ENCODE peak calls at places on chromosomes 4 and X, in four cellular contexts. One of them, this sample, is unnamed.

GRCh38 chr4:106266201-106266600 is 49.8 kb downstream of the TBCK start:
- DNase-seq in sigmoid colon: no peak
- DNase-seq in A549: peak; percentile 2
- DNase-seq in ovary: no peak
- DNase-seq in this sample: no peak

GRCh38 chr4:113049421-113050355 is at the start of gene ANK2:
- DNase-seq in A549: no peak
- DNase-seq in ovary: peak; percentile 35
- DNase-seq in sigmoid colon: no peak
- DNase-seq in this sample: no peak

GRCh38 chrX:68898661-68899060 is 69.8 kb downstream of the EFNB1 start:
- DNase-seq in sigmoid colon: no peak
- DNase-seq in A549: no peak
- DNase-seq in ovary: no peak
- DNase-seq in this sample: no peak

GRCh38 chr4:91622925-91623600 is 680.7 kb upstream of the GRID2 start:
- DNase-seq in A549: no peak
- DNase-seq in ovary: no peak
- DNase-seq in sigmoid colon: no peak
- DNase-seq in this sample: no peak

GRCh38 chr4:184568770-184569169 is 80.5 kb downstream of the CASP3 start:
- DNase-seq in ovary: no peak
- DNase-seq in sigmoid colon: no peak
- DNase-seq in A549: no peak
- DNase-seq in this sample: no peak

GRCh38 chrX:48927125-48927524 is 8.3 kb upstream of the PIM2 start:
- DNase-seq in A549: no peak
- DNase-seq in ovary: no peak
- DNase-seq in sigmoid colon: no peak
- DNase-seq in this sample: no peak

GRCh38 chrX:107117993-107118321 is 665 bp downstream of the RBM41 start:
- DNase-seq in ovary: no peak
- DNase-seq in sigmoid colon: no peak
- DNase-seq in A549: no peak
- DNase-seq in this sample: no peak

GRCh38 chrX:118221733-118222132 is 105.1 kb upstream of the KLHL13 start:
- DNase-seq in sigmoid colon: no peak
- DNase-seq in A549: no peak
- DNase-seq in ovary: no peak
- DNase-seq in this sample: no peak

GRCh38 chr4:36183232-36183631 is 61.1 kb downstream of the ARAP2 start:
- DNase-seq in ovary: no peak
- DNase-seq in A549: no peak
- DNase-seq in sigmoid colon: no peak
- DNase-seq in this sample: no peak

GRCh38 chr4:83548151-83548905 is 12.4 kb downstream of the GPAT3 start:
- DNase-seq in sigmoid colon: peak; percentile 78
- DNase-seq in ovary: peak; percentile 29
- DNase-seq in A549: peak; percentile 86
- DNase-seq in this sample: no peak

GRCh38 chr4:186563761-186564160 is 8.4 kb upstream of the MTNR1A start:
- DNase-seq in A549: no peak
- DNase-seq in ovary: no peak
- DNase-seq in sigmoid colon: no peak
- DNase-seq in this sample: no peak

GRCh38 chr4:38266616-38267015 is 306.4 kb downstream of the PTTG2 start:
- DNase-seq in sigmoid colon: no peak
- DNase-seq in A549: no peak
- DNase-seq in ovary: no peak
- DNase-seq in this sample: no peak

GRCh38 chr4:159051245-159052071 is 51.4 kb upstream of the RAPGEF2 start:
- DNase-seq in A549: no peak
- DNase-seq in sigmoid colon: no peak
- DNase-seq in ovary: no peak
- DNase-seq in this sample: no peak

GRCh38 chr4:99405433-99406115 is 29.6 kb downstream of the ADH7 start:
- DNase-seq in ovary: peak; percentile 89
- DNase-seq in sigmoid colon: peak; percentile 87
- DNase-seq in A549: peak; percentile 2
- DNase-seq in this sample: peak; percentile 73

GRCh38 chr4:110472583-110473329 is 3.2 kb upstream of the ENPEP start:
- DNase-seq in ovary: no peak
- DNase-seq in sigmoid colon: no peak
- DNase-seq in A549: no peak
- DNase-seq in this sample: no peak

GRCh38 chr4:121510260-121510942 is 129.6 kb upstream of the QRFPR start:
- DNase-seq in ovary: no peak
- DNase-seq in A549: no peak
- DNase-seq in sigmoid colon: no peak
- DNase-seq in this sample: no peak

GRCh38 chr4:88649716-88650115 is 47.9 kb downstream of the NAP1L5 start:
- DNase-seq in A549: no peak
- DNase-seq in ovary: no peak
- DNase-seq in sigmoid colon: no peak
- DNase-seq in this sample: no peak

GRCh38 chrX:63686878-63687714 is 97.9 kb downstream of the ARHGEF9 start:
- DNase-seq in sigmoid colon: no peak
- DNase-seq in ovary: no peak
- DNase-seq in A549: peak; percentile 11
- DNase-seq in this sample: no peak

GRCh38 chr4:3307060-3307459 is 14.2 kb downstream of the RGS12 start:
- DNase-seq in sigmoid colon: peak; percentile 50
- DNase-seq in ovary: peak; percentile 9
- DNase-seq in A549: no peak
- DNase-seq in this sample: no peak

GRCh38 chrX:55220119-55220794 is at the start of gene PAGE5:
- DNase-seq in sigmoid colon: no peak
- DNase-seq in ovary: no peak
- DNase-seq in A549: no peak
- DNase-seq in this sample: no peak

GRCh38 chrX:13868481-13869040 is 51.7 kb upstream of the GPM6B start:
- DNase-seq in A549: no peak
- DNase-seq in ovary: no peak
- DNase-seq in sigmoid colon: no peak
- DNase-seq in this sample: no peak

GRCh38 chrX:71609095-71609750 is 9.1 kb downstream of the CXCR3 start:
- DNase-seq in A549: no peak
- DNase-seq in ovary: no peak
- DNase-seq in sigmoid colon: no peak
- DNase-seq in this sample: no peak

GRCh38 chr4:140668111-140668510 is 88.1 kb downstream of the TBC1D9 start:
- DNase-seq in A549: no peak
- DNase-seq in ovary: no peak
- DNase-seq in sigmoid colon: no peak
- DNase-seq in this sample: no peak

GRCh38 chr4:123940604-123941003 is 544.0 kb downstream of the SPRY1 start:
- DNase-seq in ovary: no peak
- DNase-seq in A549: no peak
- DNase-seq in sigmoid colon: no peak
- DNase-seq in this sample: no peak

GRCh38 chr4:111628437-111628836 is 516.8 kb upstream of the FAM241A start:
- DNase-seq in sigmoid colon: no peak
- DNase-seq in A549: no peak
- DNase-seq in ovary: no peak
- DNase-seq in this sample: no peak

GRCh38 chr4:156606444-156607197 is 365.0 kb downstream of the PDGFC start:
- DNase-seq in sigmoid colon: no peak
- DNase-seq in A549: no peak
- DNase-seq in ovary: no peak
- DNase-seq in this sample: no peak

GRCh38 chr4:67101612-67102011 is 443.7 kb downstream of the CENPC start:
- DNase-seq in ovary: no peak
- DNase-seq in A549: no peak
- DNase-seq in sigmoid colon: no peak
- DNase-seq in this sample: no peak

GRCh38 chrX:128975716-128976115 is 547.6 kb downstream of the SMARCA1 start:
- DNase-seq in ovary: no peak
- DNase-seq in A549: peak; percentile 17
- DNase-seq in sigmoid colon: no peak
- DNase-seq in this sample: no peak

GRCh38 chr4:156941940-156942548 is 29.6 kb downstream of the PDGFC start:
- DNase-seq in ovary: peak; percentile 42
- DNase-seq in sigmoid colon: peak; percentile 84
- DNase-seq in A549: peak; percentile 11
- DNase-seq in this sample: no peak

GRCh38 chr4:183532823-183533222 is 28.0 kb downstream of the ING2 start:
- DNase-seq in sigmoid colon: no peak
- DNase-seq in ovary: no peak
- DNase-seq in A549: no peak
- DNase-seq in this sample: no peak

GRCh38 chr4:98377626-98378025 is 116.4 kb downstream of the RAP1GDS1 start:
- DNase-seq in ovary: no peak
- DNase-seq in sigmoid colon: no peak
- DNase-seq in A549: no peak
- DNase-seq in this sample: no peak

GRCh38 chr4:27807207-27807606 is 946.6 kb downstream of the STIM2 start:
- DNase-seq in ovary: no peak
- DNase-seq in sigmoid colon: no peak
- DNase-seq in A549: no peak
- DNase-seq in this sample: no peak

GRCh38 chr4:57378766-57379165 is 268.6 kb upstream of the IGFBP7 start:
- DNase-seq in A549: no peak
- DNase-seq in sigmoid colon: no peak
- DNase-seq in ovary: no peak
- DNase-seq in this sample: no peak

GRCh38 chr4:95224402-95224801 is 324.4 kb downstream of the UNC5C start:
- DNase-seq in sigmoid colon: no peak
- DNase-seq in A549: no peak
- DNase-seq in ovary: no peak
- DNase-seq in this sample: no peak

GRCh38 chrX:10104958-10105658 is 51.7 kb upstream of the CLCN4 start:
- DNase-seq in A549: no peak
- DNase-seq in ovary: peak; percentile 66
- DNase-seq in sigmoid colon: peak; percentile 75
- DNase-seq in this sample: peak; percentile 20
- TF ChIP-seq EP300 in A549: no peak
- TF ChIP-seq EP300 in ovary: no peak
- TF ChIP-seq EP300 in sigmoid colon: no peak
- TF ChIP-seq EP300 in this sample: no peak

DNA sequence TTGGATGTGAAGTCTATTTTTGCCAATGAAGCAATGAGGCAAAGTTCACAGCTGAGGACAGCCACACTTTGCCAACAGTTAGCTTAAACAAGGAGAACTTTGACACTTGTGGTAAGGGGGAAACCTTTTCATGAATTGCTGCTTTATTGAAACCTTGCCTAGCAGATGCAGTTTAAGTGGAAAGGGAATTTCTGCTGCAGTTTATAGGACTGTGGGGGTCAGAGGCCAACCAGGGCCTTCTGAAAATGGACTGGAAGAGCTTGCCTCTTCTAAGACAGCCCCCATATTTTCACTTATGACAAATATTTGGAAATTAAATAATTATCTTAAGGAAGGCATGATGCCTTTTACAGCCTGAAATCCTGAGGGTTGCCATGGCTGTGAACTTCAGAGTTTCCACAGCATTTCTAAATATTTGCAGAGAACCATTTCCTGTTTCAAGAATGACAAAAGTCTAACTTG is 550.3 kb downstream of the RAB28 start:
- DNase-seq in sigmoid colon: no peak
- DNase-seq in ovary: no peak
- DNase-seq in A549: no peak
- DNase-seq in this sample: no peak
- TF ChIP-seq EP300 in sigmoid colon: no peak
- TF ChIP-seq EP300 in ovary: no peak
- TF ChIP-seq EP300 in A549: no peak
- TF ChIP-seq EP300 in this sample: no peak

GRCh38 chr4:48247142-48247877 is 22.3 kb downstream of the TEC start:
- DNase-seq in sigmoid colon: no peak
- DNase-seq in A549: no peak
- DNase-seq in ovary: no peak
- DNase-seq in this sample: no peak
- TF ChIP-seq EP300 in sigmoid colon: no peak
- TF ChIP-seq EP300 in A549: no peak
- TF ChIP-seq EP300 in ovary: no peak
- TF ChIP-seq EP300 in this sample: no peak

DNA sequence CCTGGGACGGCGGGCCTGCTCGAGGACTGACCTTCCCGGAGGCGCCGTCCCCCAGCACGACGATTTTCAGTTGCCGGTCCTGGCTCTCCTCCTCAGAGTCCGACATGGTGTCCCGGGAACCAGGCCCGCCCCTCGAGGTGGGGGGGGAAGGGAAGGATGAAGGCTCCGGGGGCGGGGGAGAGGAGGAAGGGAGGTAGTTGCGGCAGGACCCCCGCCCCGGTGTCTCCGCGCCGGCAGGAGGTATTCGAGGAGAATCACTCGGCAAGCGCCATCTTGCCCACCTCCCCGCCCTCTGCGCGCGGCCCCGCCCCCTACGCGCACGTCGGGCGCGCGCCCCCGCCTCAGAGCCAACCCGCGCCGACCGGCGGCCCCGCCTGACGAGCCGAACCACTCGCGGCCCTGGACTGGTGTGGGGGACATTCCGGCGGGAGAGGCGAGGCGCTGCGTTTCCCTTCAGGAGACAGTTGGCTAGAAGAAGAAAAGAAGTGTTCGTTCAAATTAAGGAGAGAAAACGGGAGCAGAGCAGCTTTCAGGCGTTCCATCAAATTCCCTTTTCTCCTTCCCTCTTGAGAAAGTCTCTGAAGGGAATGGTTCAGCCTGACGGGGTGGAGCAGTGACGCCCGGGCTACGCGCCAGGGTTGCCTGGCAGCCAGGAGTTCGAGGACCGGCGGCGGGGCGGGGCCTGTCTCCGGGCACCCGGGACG is at the start of gene RAB28:
- DNase-seq in ovary: peak; percentile 96
- DNase-seq in A549: peak; percentile 62
- DNase-seq in sigmoid colon: peak; percentile 98
- DNase-seq in this sample: peak; percentile 91
- TF ChIP-seq EP300 in ovary: no peak
- TF ChIP-seq EP300 in A549: no peak
- TF ChIP-seq EP300 in sigmoid colon: no peak
- TF ChIP-seq EP300 in this sample: peak; percentile 42

GRCh38 chr4:69986663-69987062 is 9.1 kb upstream of the STATH start:
- DNase-seq in A549: no peak
- DNase-seq in sigmoid colon: no peak
- DNase-seq in ovary: no peak
- DNase-seq in this sample: no peak

GRCh38 chr4:69984030-69984443 is 11.7 kb upstream of the STATH start:
- DNase-seq in A549: no peak
- DNase-seq in ovary: no peak
- DNase-seq in sigmoid colon: peak; percentile 58
- DNase-seq in this sample: no peak
- TF ChIP-seq EP300 in A549: no peak
- TF ChIP-seq EP300 in ovary: no peak
- TF ChIP-seq EP300 in sigmoid colon: no peak
- TF ChIP-seq EP300 in this sample: no peak

GRCh38 chr4:86977621-86978184 is 42.9 kb downstream of the AFF1 start:
- DNase-seq in sigmoid colon: no peak
- DNase-seq in ovary: no peak
- DNase-seq in A549: peak; percentile 76
- DNase-seq in this sample: no peak
- TF ChIP-seq EP300 in sigmoid colon: no peak
- TF ChIP-seq EP300 in ovary: no peak
- TF ChIP-seq EP300 in A549: no peak
- TF ChIP-seq EP300 in this sample: no peak